ENCODE peak calls at places on chromosomes 4 and X, in eight cellular contexts. One of them, this sample, is unnamed.

GRCh38 chrX:104195489-104196084 is 29.3 kb downstream of the FAM199X start:
- DNase-seq in HEK293T: peak
- DNase-seq in ecto neural progenitor cell: no peak
- DNase-seq in AG09319: no peak
- DNase-seq in hippocampal formation: peak
- DNase-seq in nephron progenitor cell: no peak
- DNase-seq in HT1080: peak
- DNase-seq in HFF-Myc: peak
- DNase-seq in this sample: no peak

GRCh38 chr4:139167774-139168444 is 9.1 kb downstream of the ELF2 start:
- DNase-seq in nephron progenitor cell: no peak
- DNase-seq in HT1080: peak
- DNase-seq in AG09319: no peak
- DNase-seq in HFF-Myc: no peak
- DNase-seq in HEK293T: peak
- DNase-seq in ecto neural progenitor cell: no peak
- DNase-seq in hippocampal formation: no peak
- DNase-seq in this sample: no peak

GRCh38 chr4:22688236-22688635 is 4.5 kb upstream of the GBA3 start:
- DNase-seq in hippocampal formation: no peak
- DNase-seq in HFF-Myc: no peak
- DNase-seq in nephron progenitor cell: no peak
- DNase-seq in AG09319: no peak
- DNase-seq in HEK293T: no peak
- DNase-seq in ecto neural progenitor cell: no peak
- DNase-seq in HT1080: peak
- DNase-seq in this sample: no peak

GRCh38 chrX:15718283-15718970 is 19.6 kb upstream of the CA5B start:
- DNase-seq in nephron progenitor cell: no peak
- DNase-seq in hippocampal formation: no peak
- DNase-seq in HT1080: no peak
- DNase-seq in HFF-Myc: no peak
- DNase-seq in ecto neural progenitor cell: no peak
- DNase-seq in HEK293T: no peak
- DNase-seq in AG09319: no peak
- DNase-seq in this sample: no peak

GRCh38 chrX:23765449-23765848 is 17.5 kb upstream of the SAT1 start:
- DNase-seq in ecto neural progenitor cell: no peak
- DNase-seq in HT1080: peak
- DNase-seq in HEK293T: no peak
- DNase-seq in AG09319: no peak
- DNase-seq in hippocampal formation: no peak
- DNase-seq in nephron progenitor cell: no peak
- DNase-seq in HFF-Myc: no peak
- DNase-seq in this sample: no peak

GRCh38 chr4:158610790-158611189 is 60.9 kb downstream of the C4orf46 start:
- DNase-seq in hippocampal formation: no peak
- DNase-seq in HT1080: peak
- DNase-seq in ecto neural progenitor cell: no peak
- DNase-seq in AG09319: no peak
- DNase-seq in HEK293T: no peak
- DNase-seq in HFF-Myc: no peak
- DNase-seq in nephron progenitor cell: no peak
- DNase-seq in this sample: no peak

GRCh38 chr4:139154952-139155557 is 22.0 kb downstream of the ELF2 start:
- DNase-seq in hippocampal formation: no peak
- DNase-seq in AG09319: no peak
- DNase-seq in HEK293T: no peak
- DNase-seq in HFF-Myc: no peak
- DNase-seq in HT1080: no peak
- DNase-seq in nephron progenitor cell: no peak
- DNase-seq in ecto neural progenitor cell: no peak
- DNase-seq in this sample: no peak

GRCh38 chr4:46081211-46081610 is 42.6 kb downstream of the GABRG1 start:
- DNase-seq in HT1080: no peak
- DNase-seq in HEK293T: no peak
- DNase-seq in ecto neural progenitor cell: no peak
- DNase-seq in nephron progenitor cell: no peak
- DNase-seq in HFF-Myc: no peak
- DNase-seq in hippocampal formation: no peak
- DNase-seq in AG09319: no peak
- DNase-seq in this sample: no peak

GRCh38 chrX:253451-254297 is 27.5 kb upstream of the PLCXD1 start:
- DNase-seq in HEK293T: no peak
- DNase-seq in HT1080: no peak
- DNase-seq in ecto neural progenitor cell: no peak
- DNase-seq in AG09319: no peak
- DNase-seq in HFF-Myc: no peak
- DNase-seq in nephron progenitor cell: no peak
- DNase-seq in hippocampal formation: no peak
- DNase-seq in this sample: no peak

GRCh38 chr4:1399508-1400190 is 6.6 kb downstream of the NKX1-1 start:
- DNase-seq in ecto neural progenitor cell: no peak
- DNase-seq in AG09319: no peak
- DNase-seq in HT1080: peak
- DNase-seq in nephron progenitor cell: peak
- DNase-seq in HFF-Myc: no peak
- DNase-seq in HEK293T: no peak
- DNase-seq in hippocampal formation: no peak
- DNase-seq in this sample: no peak

GRCh38 chr4:181566490-181566889 is 676.7 kb upstream of the TENM3 start:
- DNase-seq in HEK293T: no peak
- DNase-seq in HT1080: no peak
- DNase-seq in HFF-Myc: peak
- DNase-seq in hippocampal formation: no peak
- DNase-seq in nephron progenitor cell: no peak
- DNase-seq in AG09319: no peak
- DNase-seq in ecto neural progenitor cell: no peak
- DNase-seq in this sample: no peak

GRCh38 chrX:2504706-2505332 is 4.0 kb upstream of the DHRSX start:
- DNase-seq in hippocampal formation: no peak
- DNase-seq in ecto neural progenitor cell: no peak
- DNase-seq in AG09319: no peak
- DNase-seq in HT1080: no peak
- DNase-seq in HFF-Myc: no peak
- DNase-seq in HEK293T: no peak
- DNase-seq in nephron progenitor cell: no peak
- DNase-seq in this sample: no peak

GRCh38 chr4:128635141-128635911 is 174.2 kb upstream of the JADE1 start:
- DNase-seq in nephron progenitor cell: no peak
- DNase-seq in ecto neural progenitor cell: no peak
- DNase-seq in hippocampal formation: peak
- DNase-seq in HT1080: no peak
- DNase-seq in HFF-Myc: no peak
- DNase-seq in HEK293T: no peak
- DNase-seq in AG09319: no peak
- DNase-seq in this sample: peak

GRCh38 chr4:166924456-166924855 is 309.8 kb downstream of the SPOCK3 start:
- DNase-seq in hippocampal formation: no peak
- DNase-seq in HT1080: peak
- DNase-seq in HFF-Myc: no peak
- DNase-seq in HEK293T: no peak
- DNase-seq in ecto neural progenitor cell: no peak
- DNase-seq in nephron progenitor cell: no peak
- DNase-seq in AG09319: no peak
- DNase-seq in this sample: no peak

GRCh38 chr4:72513227-72513626 is 55.8 kb downstream of the ADAMTS3 start:
- DNase-seq in hippocampal formation: no peak
- DNase-seq in AG09319: no peak
- DNase-seq in ecto neural progenitor cell: no peak
- DNase-seq in HFF-Myc: no peak
- DNase-seq in nephron progenitor cell: no peak
- DNase-seq in HT1080: no peak
- DNase-seq in HEK293T: no peak
- DNase-seq in this sample: no peak

GRCh38 chrX:123740006-123740405 is 7.2 kb upstream of the THOC2 start:
- DNase-seq in AG09319: no peak
- DNase-seq in HFF-Myc: no peak
- DNase-seq in nephron progenitor cell: no peak
- DNase-seq in HT1080: no peak
- DNase-seq in hippocampal formation: no peak
- DNase-seq in ecto neural progenitor cell: no peak
- DNase-seq in HEK293T: peak
- DNase-seq in this sample: no peak

GRCh38 chrX:49039598-49040375 is 3.4 kb downstream of the TFE3 start:
- DNase-seq in HFF-Myc: peak
- DNase-seq in ecto neural progenitor cell: peak
- DNase-seq in nephron progenitor cell: peak
- DNase-seq in HEK293T: peak
- DNase-seq in AG09319: peak
- DNase-seq in HT1080: peak
- DNase-seq in hippocampal formation: no peak
- DNase-seq in this sample: peak

GRCh38 chrX:24506082-24506481 is 41.0 kb downstream of the PDK3 start:
- DNase-seq in hippocampal formation: no peak
- DNase-seq in HT1080: peak
- DNase-seq in ecto neural progenitor cell: no peak
- DNase-seq in HFF-Myc: no peak
- DNase-seq in nephron progenitor cell: no peak
- DNase-seq in HEK293T: no peak
- DNase-seq in AG09319: no peak
- DNase-seq in this sample: no peak

GRCh38 chrX:40171513-40172168 is 73.9 kb upstream of the BCOR start:
- DNase-seq in AG09319: no peak
- DNase-seq in HEK293T: no peak
- DNase-seq in HT1080: no peak
- DNase-seq in hippocampal formation: no peak
- DNase-seq in ecto neural progenitor cell: peak
- DNase-seq in HFF-Myc: no peak
- DNase-seq in nephron progenitor cell: peak
- DNase-seq in this sample: no peak

GRCh38 chr4:72886602-72887001 is 182.9 kb downstream of the COX18 start:
- DNase-seq in hippocampal formation: no peak
- DNase-seq in HEK293T: no peak
- DNase-seq in HT1080: no peak
- DNase-seq in ecto neural progenitor cell: no peak
- DNase-seq in HFF-Myc: no peak
- DNase-seq in nephron progenitor cell: no peak
- DNase-seq in AG09319: no peak
- DNase-seq in this sample: no peak